ENCODE peak calls at places on chromosomes 13 and 19, in four cellular contexts. G is H9, V is IMR-90, T is mesendoderm. C is an unnamed sample.

GRCh38 chr19:7393459-7393858 is 44.7 kb downstream of the ARHGEF18 start:
- DNase-seq in G (no peak), V (no peak), T (no peak), C (no peak)

GRCh38 chr13:58080806-58081205 is 449.3 kb downstream of the PCDH17 start:
- DNase-seq in G (no peak), V (no peak), T (peak), C (no peak)

GRCh38 chr13:40155176-40155575 is 499.7 kb downstream of the COG6 start:
- DNase-seq in G (no peak), V (no peak), T (no peak), C (no peak)

GRCh38 chr13:84870190-84870589 is 929.0 kb downstream of the SLITRK6 start:
- DNase-seq in G (peak), V (no peak), T (peak), C (no peak)

GRCh38 chr13:77429320-77430142 is 102.6 kb upstream of the MYCBP2 start:
- DNase-seq in G (no peak), V (no peak), T (no peak), C (no peak)

GRCh38 chr19:35723671-35724070 is 5.9 kb downstream of the KMT2B start:
- DNase-seq in G (no peak), V (no peak), T (no peak), C (no peak)

GRCh38 chr13:42064966-42065365 is 16.5 kb downstream of the DGKH start:
- DNase-seq in G (no peak), V (no peak), T (no peak), C (no peak)

GRCh38 chr13:34352958-34353357 is 535.0 kb downstream of the RFC3 start:
- DNase-seq in G (no peak), V (peak), T (no peak), C (no peak)

GRCh38 chr19:16367269-16367683 is 42.6 kb downstream of the KLF2 start:
- DNase-seq in G (no peak), V (no peak), T (no peak), C (no peak)

GRCh38 chr13:39209731-39210633 is 171.7 kb downstream of the NHLRC3 start:
- DNase-seq in G (no peak), V (peak), T (no peak), C (no peak)

GRCh38 chr19:57310792-57311191 is 9.5 kb upstream of the ZNF543 start:
- DNase-seq in G (no peak), V (no peak), T (no peak), C (no peak)

GRCh38 chr19:57308514-57308913 is 11.8 kb upstream of the ZNF543 start:
- DNase-seq in G (no peak), V (no peak), T (no peak), C (no peak)

GRCh38 chr19:57317503-57317902 is 2.8 kb upstream of the ZNF543 start:
- DNase-seq in G (peak), V (no peak), T (no peak), C (no peak)

GRCh38 chr19:57319869-57320179 is 448 bp upstream of the ZNF543 start:
- DNase-seq in G (no peak), V (no peak), T (no peak), C (no peak)

GRCh38 chr19:57314146-57314545 is 6.1 kb upstream of the ZNF543 start:
- DNase-seq in G (no peak), V (no peak), T (no peak), C (no peak)
- H3K56ac ChIP-seq in G (no peak), V (no peak), T (no peak), C (no peak)

DNA sequence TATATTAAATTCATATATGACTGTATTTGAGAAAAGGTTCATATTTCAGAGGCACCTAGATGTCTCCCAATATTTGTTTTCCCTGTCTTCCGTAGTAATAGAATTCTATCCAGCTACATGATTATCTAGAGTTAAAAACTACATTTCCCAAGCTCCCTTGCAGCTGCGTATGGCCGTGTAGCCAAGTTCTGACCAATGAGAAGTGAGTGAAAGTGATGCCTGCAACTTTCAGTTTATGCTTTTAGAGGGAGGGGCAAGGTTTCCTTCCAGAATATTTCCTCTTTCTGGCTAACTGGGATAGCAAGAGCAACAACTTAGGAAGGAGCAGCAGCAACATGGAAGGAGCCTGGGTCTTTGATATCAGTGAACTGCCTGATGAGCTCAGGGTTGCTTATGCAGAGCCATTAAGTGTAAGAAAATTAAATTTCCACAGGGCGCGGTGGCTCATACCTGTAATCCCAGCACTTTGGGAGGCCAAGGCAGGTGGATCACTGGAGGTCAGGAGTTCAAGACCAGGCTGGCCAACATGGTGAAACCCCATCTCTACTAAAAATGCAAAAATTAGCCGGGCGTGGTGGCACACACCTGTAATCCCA is 23.2 kb upstream of the CYP2A13 start:
- DNase-seq in G (peak), V (peak), T (peak), C (no peak)
- H3K56ac ChIP-seq in G (no peak), V (no peak), T (no peak), C (no peak)

GRCh38 chr19:33290082-33290815 is 12.1 kb downstream of the CEBPA start:
- DNase-seq in G (no peak), V (no peak), T (no peak), C (no peak)

GRCh38 chr19:33288666-33289065 is 13.7 kb downstream of the CEBPA start:
- DNase-seq in G (no peak), V (no peak), T (no peak), C (no peak)

GRCh38 chr19:33290956-33291622 is 11.2 kb downstream of the CEBPA start:
- DNase-seq in G (no peak), V (no peak), T (peak), C (no peak)

GRCh38 chr19:33287438-33287837 is 14.9 kb downstream of the CEBPA start:
- DNase-seq in G (no peak), V (no peak), T (no peak), C (no peak)

DNA sequence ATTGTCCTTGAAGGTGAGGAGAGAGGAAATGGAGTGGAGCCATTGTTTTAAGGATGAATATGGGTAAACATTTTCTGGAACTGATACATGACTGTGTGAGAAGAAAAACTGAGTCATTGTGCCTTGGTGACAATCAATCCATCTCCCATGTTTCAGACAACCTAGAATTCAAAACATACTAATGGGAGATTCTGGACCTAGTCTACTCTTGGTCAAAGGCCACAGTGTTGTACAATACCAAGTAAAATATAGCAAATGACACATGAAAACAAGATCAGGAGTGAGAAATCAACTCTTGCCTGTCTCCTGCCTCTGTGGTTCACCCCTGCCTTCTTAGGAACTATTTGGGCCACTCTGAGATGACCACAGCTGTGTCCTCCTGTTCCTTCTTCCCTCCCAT is 13.1 kb downstream of the CEBPA start:
- DNase-seq in G (no peak), V (no peak), T (no peak), C (no peak)
- H3K56ac ChIP-seq in G (no peak), V (no peak), T (no peak), C (no peak)

GRCh38 chr13:109428146-109428545 is 358.2 kb downstream of the IRS2 start:
- DNase-seq in G (no peak), V (no peak), T (no peak), C (no peak)

GRCh38 chr13:109425821-109426689 is 360.3 kb downstream of the IRS2 start:
- DNase-seq in G (no peak), V (no peak), T (no peak), C (no peak)

GRCh38 chr13:109427148-109427547 is 359.2 kb downstream of the IRS2 start:
- DNase-seq in G (no peak), V (no peak), T (no peak), C (no peak)

GRCh38 chr13:109427695-109428094 is 358.7 kb downstream of the IRS2 start:
- DNase-seq in G (no peak), V (no peak), T (peak), C (no peak)

GRCh38 chr13:109426690-109426990 is 359.7 kb downstream of the IRS2 start:
- DNase-seq in G (no peak), V (no peak), T (no peak), C (no peak)
- H3K56ac ChIP-seq in G (no peak), V (no peak), T (no peak), C (no peak)

GRCh38 chr19:5436948-5437306 is 18.3 kb upstream of the ZNRF4 start:
- DNase-seq in G (peak), V (no peak), T (no peak), C (no peak)

GRCh38 chr19:5434351-5434917 is 20.8 kb upstream of the ZNRF4 start:
- DNase-seq in G (no peak), V (no peak), T (peak), C (no peak)

GRCh38 chr19:5435642-5436017 is 19.6 kb upstream of the ZNRF4 start:
- DNase-seq in G (no peak), V (no peak), T (no peak), C (no peak)

GRCh38 chr19:5436101-5436947 is 18.9 kb upstream of the ZNRF4 start:
- DNase-seq in G (peak), V (peak), T (peak), C (peak)

GRCh38 chr19:5434970-5435641 is 20.1 kb upstream of the ZNRF4 start:
- DNase-seq in G (no peak), V (peak), T (peak), C (no peak)
- H3K56ac ChIP-seq in G (no peak), V (peak), T (no peak), C (no peak)